ENCODE peak calls at places on chromosomes 4 and X, in six cellular contexts. S is mesenchymal stem cell, J is fibroblast of mammary gland, G is SK-N-SH, L is pancreas, N is foreskin fibroblast. Z is an unnamed sample.

GRCh38 chrX:65894138-65894537 is 145.7 kb downstream of the VSIG4 start:
- DNase-seq in S (no peak), J (no peak), G (no peak), L (no peak), N (no peak), Z (no peak)

GRCh38 chrX:10750581-10750980 is 130.2 kb upstream of the MID1 start:
- DNase-seq in S (no peak), J (no peak), G (no peak), L (no peak), N (no peak), Z (no peak)

GRCh38 chr4:80876810-80877209 is 153.7 kb upstream of the BMP3 start:
- DNase-seq in S (no peak), J (no peak), G (no peak), L (no peak), N (peak), Z (peak)

GRCh38 chrX:46576458-46576857 is 2.9 kb downstream of the CHST7 start:
- DNase-seq in S (no peak), J (peak), G (no peak), L (no peak), N (peak), Z (no peak)

GRCh38 chr4:78426972-78427371 is 124.6 kb upstream of the ANXA3 start:
- DNase-seq in S (no peak), J (no peak), G (no peak), L (peak), N (no peak), Z (no peak)

GRCh38 chr4:25113915-25114904 is 46.0 kb downstream of the SEPSECS start:
- DNase-seq in S (peak), J (peak), G (no peak), L (no peak), N (peak), Z (peak)

GRCh38 chr4:94621491-94622080 is 136.2 kb upstream of the BMPR1B start:
- DNase-seq in S (peak), J (peak), G (peak), L (peak), N (peak), Z (no peak)

GRCh38 chr4:124483043-124483906 is 229.3 kb downstream of the ANKRD50 start:
- DNase-seq in S (peak), J (no peak), G (peak), L (no peak), N (peak), Z (no peak)

GRCh38 chr4:41963105-41963504 is 18.5 kb upstream of the DCAF4L1 start:
- DNase-seq in S (peak), J (peak), G (peak), L (no peak), N (peak), Z (no peak)

GRCh38 chrX:149647505-149647904 is 15.9 kb upstream of the TMEM185A start:
- DNase-seq in S (no peak), J (no peak), G (no peak), L (no peak), N (no peak), Z (no peak)

GRCh38 chr4:40804598-40804997 is 54.8 kb downstream of the NSUN7 start:
- DNase-seq in S (no peak), J (no peak), G (no peak), L (no peak), N (no peak), Z (no peak)

GRCh38 chr4:83108101-83108861 is 6.2 kb downstream of the PLAC8 start:
- DNase-seq in S (no peak), J (no peak), G (no peak), L (no peak), N (no peak), Z (no peak)

GRCh38 chrX:136767104-136767941 is 13.4 kb downstream of the ARHGEF6 start:
- DNase-seq in S (peak), J (peak), G (peak), L (peak), N (peak), Z (no peak)

GRCh38 chrX:7264399-7264798 is 116.4 kb upstream of the PUDP start:
- DNase-seq in S (no peak), J (no peak), G (no peak), L (no peak), N (no peak), Z (no peak)

GRCh38 chr4:152606800-152607577 is 71.1 kb upstream of the FBXW7 start:
- DNase-seq in S (peak), J (no peak), G (peak), L (no peak), N (peak), Z (no peak)

GRCh38 chrX:13101439-13102139 is 57.2 kb upstream of the FAM9C start:
- DNase-seq in S (peak), J (peak), G (no peak), L (peak), N (peak), Z (peak)

GRCh38 chrX:39720945-39721344 is 376.8 kb downstream of the BCOR start:
- DNase-seq in S (no peak), J (no peak), G (no peak), L (no peak), N (no peak), Z (no peak)

GRCh38 chr4:51842167-51842553 is 793 bp upstream of the DCUN1D4 start:
- DNase-seq in S (no peak), J (peak), G (peak), L (peak), N (peak), Z (no peak)

GRCh38 chrX:84475101-84475500 is 27.2 kb downstream of the HDX start:
- DNase-seq in S (no peak), J (no peak), G (no peak), L (no peak), N (no peak), Z (no peak)

GRCh38 chr4:137608085-137608484 is 75.8 kb upstream of the PCDH18 start:
- DNase-seq in S (peak), J (no peak), G (no peak), L (no peak), N (no peak), Z (no peak)

GRCh38 chrX:150683536-150684146 is 9.6 kb upstream of the MTMR1 start:
- DNase-seq in S (peak), J (peak), G (peak), L (no peak), N (peak), Z (no peak)

GRCh38 chrX:39477438-39478120 is 620.2 kb downstream of the BCOR start:
- DNase-seq in S (peak), J (no peak), G (no peak), L (peak), N (no peak), Z (no peak)

GRCh38 chr4:137685357-137685756 is 153.1 kb upstream of the PCDH18 start:
- DNase-seq in S (no peak), J (peak), G (peak), L (no peak), N (peak), Z (no peak)

GRCh38 chr4:18669390-18669789 is 647.8 kb upstream of the LCORL start:
- DNase-seq in S (no peak), J (no peak), G (no peak), L (no peak), N (no peak), Z (no peak)

GRCh38 chr4:1137063-1137771 is 23.9 kb upstream of the RNF212 start:
- DNase-seq in S (no peak), J (peak), G (no peak), L (no peak), N (no peak), Z (no peak)

GRCh38 chr4:30837131-30837539 is 117.0 kb downstream of the PCDH7 start:
- DNase-seq in S (peak), J (no peak), G (no peak), L (no peak), N (no peak), Z (no peak)

GRCh38 chrX:13473666-13474516 is 95.5 kb upstream of the EGFL6 start:
- DNase-seq in S (no peak), J (peak), G (no peak), L (no peak), N (peak), Z (no peak)

GRCh38 chr4:105192474-105192873 is 45.8 kb downstream of the TET2 start:
- DNase-seq in S (no peak), J (no peak), G (no peak), L (no peak), N (no peak), Z (no peak)

GRCh38 chrX:13029341-13029740 is 15.1 kb downstream of the FAM9C start:
- DNase-seq in S (peak), J (peak), G (no peak), L (peak), N (peak), Z (no peak)

GRCh38 chr4:791201-791865 is 34.6 kb downstream of the CPLX1 start:
- DNase-seq in S (no peak), J (no peak), G (no peak), L (no peak), N (no peak), Z (no peak)

GRCh38 chr4:38867478-38868054 is at the start of gene FAM114A1:
- DNase-seq in S (peak), J (peak), G (peak), L (peak), N (peak), Z (peak)

GRCh38 chr4:151874328-151874727 is 113.5 kb upstream of the GATB start:
- DNase-seq in S (no peak), J (no peak), G (no peak), L (no peak), N (no peak), Z (no peak)

GRCh38 chr4:189787216-189788031 is 153.2 kb upstream of the FRG1 start:
- DNase-seq in S (peak), J (no peak), G (no peak), L (no peak), N (no peak), Z (no peak)

GRCh38 chr4:8552581-8553205 is 27.5 kb upstream of the GPR78 start:
- DNase-seq in S (no peak), J (no peak), G (peak), L (no peak), N (no peak), Z (no peak)

GRCh38 chrX:149472620-149473019 is 32.5 kb downstream of the IDS start:
- DNase-seq in S (peak), J (no peak), G (no peak), L (no peak), N (no peak), Z (no peak)

GRCh38 chrX:69314436-69315348 is 149.4 kb upstream of the PJA1 start:
- DNase-seq in S (no peak), J (no peak), G (peak), L (no peak), N (no peak), Z (no peak)

GRCh38 chr4:98662619-98663225 is 4.3 kb upstream of the TSPAN5 start:
- DNase-seq in S (no peak), J (no peak), G (no peak), L (no peak), N (no peak), Z (no peak)

GRCh38 chr4:154399259-154399974 is 92.2 kb downstream of the DCHS2 start:
- DNase-seq in S (peak), J (peak), G (no peak), L (no peak), N (peak), Z (peak)

DNA sequence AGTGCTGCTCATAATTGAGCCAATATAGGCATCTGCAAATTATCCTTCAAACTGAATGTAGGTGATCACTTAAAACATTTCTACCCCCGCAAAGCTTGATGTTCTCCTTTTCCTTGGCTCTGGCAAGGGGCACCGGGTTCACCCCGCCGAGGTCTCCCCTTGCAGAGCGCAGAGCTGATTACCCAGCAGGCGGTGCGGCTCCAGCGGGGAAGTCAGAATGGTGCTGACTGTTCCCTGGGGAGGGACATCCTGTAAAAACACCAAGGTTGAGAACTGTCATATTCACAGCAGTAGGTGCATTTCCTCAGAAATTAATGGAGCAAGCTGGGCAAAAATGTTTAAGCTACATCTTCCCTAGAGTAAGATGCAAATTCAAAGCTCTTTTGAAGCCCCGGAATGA is 767.4 kb upstream of the TENM3 start:
- DNase-seq in S (no peak), J (peak), G (no peak), L (no peak), N (no peak), Z (no peak)
- H3K4me3 ChIP-seq in S (peak), J (no peak), G (no peak), L (no peak), N (no peak), Z (no peak)

DNA sequence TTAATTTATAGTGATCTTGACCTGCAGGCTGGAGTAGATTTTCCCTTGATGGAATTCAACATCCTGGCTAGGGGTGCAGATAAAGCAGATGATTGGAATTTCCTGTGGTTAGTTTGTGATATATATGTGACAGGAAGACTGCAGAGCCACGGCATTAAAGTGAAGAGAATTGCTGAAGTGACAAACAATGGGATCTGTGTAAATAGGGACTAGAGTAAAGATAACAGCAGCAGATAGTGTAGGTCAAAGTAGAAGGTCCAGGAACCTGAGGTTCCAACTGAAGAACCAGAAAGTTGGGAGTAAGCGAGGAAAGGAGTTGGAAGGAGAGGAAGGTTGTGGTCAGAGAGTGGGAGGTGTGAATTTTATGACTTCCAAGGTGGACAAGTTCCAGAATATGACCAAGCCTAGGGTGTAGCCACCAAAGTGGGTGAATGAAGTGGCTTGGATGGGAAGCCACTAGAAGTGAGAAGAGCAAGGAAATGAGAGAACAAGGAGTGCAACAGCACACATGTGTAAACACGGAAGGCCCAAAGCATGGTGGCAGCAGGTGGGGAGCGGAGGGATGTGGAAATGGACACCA is 325.0 kb downstream of the RAB28 start:
- DNase-seq in S (no peak), J (peak), G (no peak), L (no peak), N (no peak), Z (no peak)
- H3K4me3 ChIP-seq in S (no peak), J (no peak), G (no peak), L (no peak), N (no peak), Z (no peak)

DNA sequence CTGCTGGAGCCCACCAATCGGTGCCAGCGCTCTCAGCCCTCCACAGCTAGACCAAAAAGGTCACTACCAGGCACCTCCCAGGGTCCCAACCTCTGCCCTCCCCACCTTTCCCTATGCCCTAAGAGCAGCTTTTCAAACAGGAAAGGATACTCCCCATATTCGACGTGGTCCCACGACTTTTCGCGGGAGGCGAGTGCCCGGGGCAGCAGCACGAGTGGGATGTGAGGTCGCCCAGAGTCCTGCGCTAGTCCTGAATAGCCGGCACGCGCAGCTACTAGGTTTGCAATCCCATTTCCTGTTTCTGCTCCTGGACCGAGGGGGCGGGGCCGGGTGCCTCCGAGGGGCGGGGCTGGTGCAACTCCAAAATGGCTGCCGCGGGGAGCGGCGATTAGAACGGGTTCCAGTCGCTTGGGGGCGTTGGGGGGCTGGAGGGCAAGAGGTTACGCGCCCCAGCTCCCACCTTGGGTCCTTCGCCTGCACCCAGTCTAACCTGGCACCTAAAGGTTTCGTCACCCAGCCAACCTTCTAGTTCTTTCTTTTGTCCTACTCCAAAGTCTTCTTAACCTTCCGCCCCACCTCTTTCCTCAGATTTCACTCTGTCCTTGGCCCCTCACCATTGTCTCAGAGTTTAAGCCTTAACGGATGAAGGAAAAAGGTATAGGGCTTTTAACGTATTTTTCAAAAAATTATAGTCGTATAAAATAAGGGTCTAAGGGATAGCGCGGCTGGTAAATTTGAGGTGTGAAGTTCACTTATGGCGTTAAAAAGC is 85.0 kb upstream of the TENT5D start:
- DNase-seq in S (peak), J (peak), G (peak), L (peak), N (peak), Z (no peak)
- H3K4me3 ChIP-seq in S (peak), J (peak), G (no peak), L (peak), N (peak), Z (peak)

GRCh38 chrX:118116308-118117068 is at the start of gene KLHL13:
- DNase-seq in S (no peak), J (peak), G (peak), L (peak), N (peak), Z (no peak)

GRCh38 chrX:118117069-118117405 is 427 bp upstream of the KLHL13 start:
- DNase-seq in S (no peak), J (no peak), G (no peak), L (no peak), N (no peak), Z (no peak)

GRCh38 chrX:118115948-118116307 is 682 bp downstream of the KLHL13 start:
- DNase-seq in S (no peak), J (no peak), G (no peak), L (no peak), N (no peak), Z (no peak)
- H3K4me3 ChIP-seq in S (peak), J (peak), G (peak), L (peak), N (peak), Z (peak)

DNA sequence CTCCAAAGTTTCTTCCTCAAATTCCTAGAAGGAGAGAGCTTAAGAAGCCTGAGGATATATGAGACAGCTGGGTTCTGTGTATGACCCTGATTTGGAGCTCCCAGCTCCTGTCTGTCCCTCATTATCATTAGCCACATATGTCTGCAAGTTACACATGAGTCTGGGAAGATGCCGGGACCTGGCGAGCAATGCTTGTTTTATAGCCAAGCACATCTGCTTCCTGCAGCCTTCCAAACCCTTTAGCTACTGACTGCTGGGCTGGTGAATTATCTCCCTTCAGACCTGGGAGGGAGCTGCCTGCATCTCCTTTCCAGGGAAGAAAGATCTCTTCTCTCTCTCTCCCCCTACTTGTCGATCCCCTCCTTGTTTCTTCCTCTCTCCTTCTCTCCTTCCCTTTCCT is 556.7 kb upstream of the BOD1L1 start:
- DNase-seq in S (no peak), J (peak), G (peak), L (no peak), N (peak), Z (no peak)
- H3K4me3 ChIP-seq in S (no peak), J (no peak), G (no peak), L (no peak), N (no peak), Z (no peak)

Z was measured in skeletal muscle cell.